ENCODE peak calls at places on chromosome 22, in five cellular contexts. W is Jurkat, Clone E6-1; V is lung; C is HFFc6; N is Panc1. F is an unnamed sample.

GRCh38 chr22:48305726-48306235 is 1521.9 kb downstream of the BRD1 start:
- DNase-seq in W (no peak), V (no peak), C (no peak), N (no peak), F (no peak)

GRCh38 chr22:36790648-36791047 is 14.7 kb upstream of the IFT27 start:
- DNase-seq in C (no peak), W (no peak), N (no peak), V (no peak), F (no peak)

GRCh38 chr22:19807914-19808872 is 46.5 kb downstream of the GNB1L start:
- DNase-seq in C (no peak), N (no peak), W (no peak), V (no peak), F (no peak)

GRCh38 chr22:39896313-39896996 is 2.9 kb upstream of the ENTHD1 start:
- DNase-seq in V (no peak), N (no peak), W (peak; percentile 51), C (no peak), F (no peak)

GRCh38 chr22:23533328-23533762 is 46.7 kb downstream of the IGLL1 start:
- DNase-seq in W (peak; percentile 86), N (no peak), C (no peak), V (no peak), F (no peak)

GRCh38 chr22:45503816-45504702 is 1.4 kb downstream of the FBLN1 start:
- DNase-seq in W (no peak), N (no peak), V (no peak), C (peak; percentile 69), F (no peak)

GRCh38 chr22:50178471-50178864 is 7.2 kb upstream of the TRABD start:
- DNase-seq in N (no peak), W (no peak), C (no peak), V (no peak), F (no peak)

GRCh38 chr22:20448630-20449029 is 11.0 kb upstream of the SCARF2 start:
- DNase-seq in V (no peak), N (no peak), W (no peak), C (no peak), F (no peak)

GRCh38 chr22:21632237-21632895 is at the start of gene CCDC116:
- DNase-seq in C (no peak), W (peak; percentile 95), V (no peak), N (no peak), F (no peak)

GRCh38 chr22:45228401-45228754 is 12.3 kb downstream of the KIAA0930 start:
- DNase-seq in N (no peak), W (no peak), V (no peak), C (no peak), F (no peak)

GRCh38 chr22:47129902-47130301 is 367.5 kb downstream of the TBC1D22A start:
- DNase-seq in V (no peak), W (no peak), C (no peak), N (no peak), F (peak; percentile 89)

GRCh38 chr22:20093437-20093836 is 13.4 kb downstream of the DGCR8 start:
- DNase-seq in N (no peak), W (no peak), C (no peak), V (no peak), F (no peak)